ENCODE peak calls at places on chromosome 10, in four cellular contexts. One of them, this sample, is unnamed.

GRCh38 chr10:46541017-46541661 is 15.3 kb downstream of the GPRIN2 start:
- DNase-seq in lower lobe of right lung: peak
- DNase-seq in fibroblast of mammary gland: no peak
- DNase-seq in GF-D8: no peak
- DNase-seq in this sample: no peak

GRCh38 chr10:670990-671389 is 18.5 kb downstream of the DIP2C start:
- DNase-seq in fibroblast of mammary gland: no peak
- DNase-seq in GF-D8: no peak
- DNase-seq in lower lobe of right lung: no peak
- DNase-seq in this sample: no peak

GRCh38 chr10:71621783-71622526 is 97.6 kb downstream of the C10orf105 start:
- DNase-seq in lower lobe of right lung: no peak
- DNase-seq in GF-D8: no peak
- DNase-seq in fibroblast of mammary gland: peak
- DNase-seq in this sample: peak

GRCh38 chr10:4196948-4197390 is 412.0 kb upstream of the KLF6 start:
- DNase-seq in GF-D8: no peak
- DNase-seq in fibroblast of mammary gland: no peak
- DNase-seq in lower lobe of right lung: no peak
- DNase-seq in this sample: peak

GRCh38 chr10:123998197-123999141 is 94.9 kb downstream of the CHST15 start:
- DNase-seq in lower lobe of right lung: no peak
- DNase-seq in GF-D8: no peak
- DNase-seq in fibroblast of mammary gland: no peak
- DNase-seq in this sample: no peak

GRCh38 chr10:122733450-122733849 is 33.8 kb upstream of the C10orf120 start:
- DNase-seq in lower lobe of right lung: no peak
- DNase-seq in GF-D8: no peak
- DNase-seq in fibroblast of mammary gland: no peak
- DNase-seq in this sample: no peak

GRCh38 chr10:75165684-75166622 is 44.6 kb upstream of the VDAC2 start:
- DNase-seq in fibroblast of mammary gland: no peak
- DNase-seq in GF-D8: peak
- DNase-seq in lower lobe of right lung: no peak
- DNase-seq in this sample: peak

GRCh38 chr10:132166216-132166950 is 20.4 kb upstream of the DPYSL4 start:
- DNase-seq in GF-D8: no peak
- DNase-seq in lower lobe of right lung: peak
- DNase-seq in fibroblast of mammary gland: no peak
- DNase-seq in this sample: no peak